ENCODE peak calls at places on chromosomes 5 and 9, in eight cellular contexts. F, U, E, V, W, O, P and D are unnamed samples.

GRCh38 chr9:123999668-124000067 is 11.9 kb upstream of the LHX2 start:
- DNase-seq in O (no peak), W (no peak), E (peak), P (peak), V (no peak), F (peak), U (no peak), D (no peak)

GRCh38 chr5:177313561-177314259 is 2.0 kb upstream of the MXD3 start:
- DNase-seq in V (no peak), P (no peak), U (no peak), E (no peak), F (no peak), O (no peak), W (no peak), D (no peak)

GRCh38 chr5:122412966-122413365 is 100.9 kb downstream of the SNCAIP start:
- DNase-seq in V (no peak), U (no peak), P (no peak), O (no peak), F (no peak), E (no peak), W (no peak), D (no peak)

GRCh38 chr5:139342423-139342723 is 719 bp downstream of the PAIP2 start:
- DNase-seq in W (no peak), P (no peak), O (no peak), E (no peak), F (no peak), U (no peak), V (no peak), D (no peak)

GRCh38 chr5:160293901-160294561 is 18.3 kb downstream of the CCNJL start:
- DNase-seq in W (no peak), U (no peak), V (no peak), O (no peak), P (no peak), F (peak), E (peak), D (no peak)

GRCh38 chr5:67478337-67478736 is 281.7 kb upstream of the CD180 start:
- DNase-seq in W (no peak), E (no peak), O (no peak), F (no peak), U (no peak), P (no peak), V (no peak), D (no peak)

GRCh38 chr5:143685416-143685815 is 126.5 kb upstream of the HMHB1 start:
- DNase-seq in F (no peak), E (no peak), O (peak), U (peak), W (peak), V (no peak), P (no peak), D (no peak)

GRCh38 chr5:23459214-23459613 is 48.2 kb upstream of the PRDM9 start:
- DNase-seq in P (no peak), F (no peak), W (no peak), O (no peak), E (no peak), V (no peak), U (no peak), D (no peak)

GRCh38 chr9:5879419-5880181 is 11.1 kb upstream of the MLANA start:
- DNase-seq in F (peak), U (peak), E (peak), V (peak), P (peak), O (no peak), W (no peak), D (peak)

GRCh38 chr5:152374711-152375275 is 30.3 kb downstream of the NMUR2 start:
- DNase-seq in V (no peak), W (no peak), O (no peak), P (no peak), E (no peak), F (no peak), U (no peak), D (no peak)

GRCh38 chr5:67957374-67957773 is 258.2 kb upstream of the PIK3R1 start:
- DNase-seq in O (no peak), P (no peak), V (no peak), W (no peak), U (no peak), E (peak), F (no peak), D (no peak)

GRCh38 chr9:136572003-136572595 is 26.3 kb upstream of the NOTCH1 start:
- DNase-seq in W (no peak), V (no peak), O (no peak), F (peak), P (no peak), U (peak), E (peak), D (peak)

GRCh38 chr5:175590471-175590881 is 67.4 kb upstream of the HRH2 start:
- DNase-seq in O (no peak), V (no peak), P (no peak), W (no peak), E (no peak), F (no peak), U (peak), D (peak)

GRCh38 chr9:133968966-133969617 is 23.0 kb downstream of the VAV2 start:
- DNase-seq in V (no peak), P (no peak), W (no peak), O (no peak), U (no peak), F (no peak), E (no peak), D (no peak)

GRCh38 chr5:66617223-66617861 is 21.1 kb downstream of the MAST4 start:
- DNase-seq in F (no peak), U (no peak), O (peak), E (no peak), W (no peak), P (no peak), V (no peak), D (no peak)

GRCh38 chr9:23123048-23123632 is 676.5 kb downstream of the DMRTA1 start:
- DNase-seq in U (peak), W (peak), V (no peak), E (peak), F (peak), O (peak), P (peak), D (peak)

GRCh38 chr5:1255081-1255561 is 29.9 kb downstream of the SLC6A18 start:
- DNase-seq in U (no peak), O (no peak), P (no peak), W (peak), V (no peak), E (no peak), F (no peak), D (no peak)

GRCh38 chr5:139925650-139926640 is 117.2 kb downstream of the NRG2 start:
- DNase-seq in W (no peak), F (no peak), V (no peak), U (no peak), P (no peak), O (no peak), E (no peak), D (no peak)

GRCh38 chr9:87816041-87816440 is 66.6 kb upstream of the SPATA31E1 start:
- DNase-seq in W (no peak), P (no peak), F (no peak), V (no peak), E (no peak), O (no peak), U (no peak), D (no peak)

GRCh38 chr5:124343451-124343867 is 403.0 kb downstream of the ZNF608 start:
- DNase-seq in F (no peak), W (no peak), O (no peak), E (no peak), P (no peak), U (peak), V (no peak), D (peak)

GRCh38 chr5:98096155-98096554 is 677.3 kb upstream of the RGMB start:
- DNase-seq in O (no peak), W (no peak), E (no peak), F (peak), U (peak), P (no peak), V (no peak), D (no peak)

GRCh38 chr9:1320667-1321195 is 270.6 kb downstream of the DMRT2 start:
- DNase-seq in V (no peak), P (no peak), F (no peak), W (no peak), O (no peak), U (no peak), E (no peak), D (no peak)

GRCh38 chr5:1418921-1419280 is 26.3 kb downstream of the SLC6A3 start:
- DNase-seq in U (no peak), V (no peak), P (no peak), O (no peak), E (no peak), F (no peak), W (no peak), D (no peak)

GRCh38 chr9:125755340-125755739 is 8.2 kb downstream of the PBX3 start:
- DNase-seq in P (peak), W (no peak), U (no peak), E (peak), F (peak), V (no peak), O (no peak), D (no peak)

GRCh38 chr5:66757219-66757833 is 161.1 kb downstream of the MAST4 start:
- DNase-seq in V (peak), P (peak), O (peak), F (peak), U (peak), E (peak), W (peak), D (peak)

GRCh38 chr5:98753507-98753906 is 20.0 kb upstream of the RGMB start:
- DNase-seq in W (no peak), F (peak), V (no peak), O (no peak), P (no peak), E (no peak), U (no peak), D (no peak)

GRCh38 chr9:107600060-107600573 is 110.5 kb upstream of the KLF4 start:
- DNase-seq in W (no peak), U (no peak), V (no peak), F (no peak), O (no peak), P (no peak), E (no peak), D (peak)

GRCh38 chr9:115674091-115674490 is 479.5 kb upstream of the PAPPA start:
- DNase-seq in F (no peak), V (no peak), P (no peak), O (no peak), W (no peak), E (no peak), U (no peak), D (no peak)

GRCh38 chr9:131562032-131562959 is 17.0 kb downstream of the PRRT1B start:
- DNase-seq in V (no peak), F (peak), O (no peak), P (no peak), U (peak), W (no peak), E (no peak), D (no peak)

GRCh38 chr5:135493406-135494180 is 41.4 kb upstream of the TIFAB start:
- DNase-seq in W (no peak), F (peak), O (no peak), U (peak), P (no peak), V (peak), E (peak), D (no peak)

GRCh38 chr5:83654427-83654994 is 66.1 kb downstream of the HAPLN1 start:
- DNase-seq in P (no peak), U (no peak), F (no peak), O (peak), W (no peak), E (no peak), V (no peak), D (no peak)

GRCh38 chr9:112784020-112784788 is 33.6 kb downstream of the SNX30 start:
- DNase-seq in W (no peak), P (peak), E (peak), O (no peak), V (no peak), F (peak), U (no peak), D (peak)

GRCh38 chr9:134226221-134226930 is 62.0 kb upstream of the RNU6ATAC start:
- DNase-seq in E (no peak), F (no peak), V (no peak), U (no peak), P (no peak), W (no peak), O (no peak), D (peak)

GRCh38 chr5:90519081-90519480 is 10.3 kb downstream of the LYSMD3 start:
- DNase-seq in P (no peak), F (no peak), V (no peak), U (peak), W (no peak), O (no peak), E (no peak), D (no peak)

GRCh38 chr9:122122903-122123632 is 30.0 kb upstream of the TTLL11 start:
- DNase-seq in F (peak), W (peak), V (peak), P (peak), O (peak), E (peak), U (peak), D (peak)

GRCh38 chr5:1724822-1725602 is 74.6 kb downstream of the MRPL36 start:
- DNase-seq in F (peak), E (peak), V (no peak), U (no peak), P (no peak), O (no peak), W (no peak), D (no peak)

GRCh38 chr5:115736690-115737005 is 79.8 kb downstream of the CDO1 start:
- DNase-seq in O (no peak), W (no peak), V (no peak), F (peak), U (no peak), E (no peak), P (no peak), D (no peak)

GRCh38 chr9:97711223-97711626 is 14.1 kb upstream of the XPA start:
- DNase-seq in W (no peak), U (no peak), F (peak), V (no peak), P (no peak), E (peak), O (no peak), D (no peak)
- H3K4me2 ChIP-seq in W (no peak), U (no peak), F (peak), V (no peak), P (no peak), E (peak), O (no peak), D (no peak)

DNA sequence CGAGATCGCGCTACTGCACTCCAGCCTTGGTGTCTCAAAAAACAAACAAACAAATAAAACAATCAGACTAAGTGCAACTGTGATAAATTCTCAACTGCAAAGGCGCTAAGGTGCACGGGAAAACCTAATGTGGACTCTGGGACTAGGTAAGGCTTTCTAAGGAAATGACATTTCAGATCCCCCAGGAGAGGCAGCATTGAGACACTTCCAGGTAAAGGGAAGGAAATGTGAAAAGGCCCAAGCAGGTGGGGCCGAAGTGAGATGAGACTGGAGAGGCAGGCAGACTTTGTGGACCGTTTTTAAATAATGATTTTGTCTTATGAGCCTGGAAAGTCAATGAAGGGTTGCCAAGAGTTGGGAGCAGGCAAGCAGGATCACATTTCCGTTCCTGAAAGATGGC is 1.9 kb upstream of the APBA1 start:
- DNase-seq in F (peak), O (no peak), P (no peak), W (no peak), E (peak), U (peak), V (peak), D (no peak)
- TF ChIP-seq CTCF in F (peak), O (peak), P (peak), W (no peak), E (peak), U (peak), V (no peak), D (peak)

GRCh38 chr5:33491941-33492340 is 51.2 kb downstream of the TARS1 start:
- DNase-seq in W (no peak), P (no peak), F (no peak), U (no peak), O (no peak), E (no peak), V (no peak), D (no peak)
- TF ChIP-seq EZH2phosphoT487 in W (no peak), P (no peak), F (no peak), U (no peak), O (no peak), E (no peak), V (no peak), D (no peak)

GRCh38 chr9:114002986-114003740 is 74.9 kb downstream of the AMBP start:
- DNase-seq in P (no peak), E (no peak), F (no peak), V (no peak), O (no peak), U (no peak), W (no peak), D (no peak)

GRCh38 chr9:114004221-114004716 is 73.8 kb downstream of the AMBP start:
- DNase-seq in V (no peak), P (no peak), U (no peak), F (no peak), O (no peak), E (no peak), W (no peak), D (no peak)

GRCh38 chr9:114002271-114002985 is 75.7 kb downstream of the AMBP start:
- DNase-seq in F (no peak), E (no peak), V (no peak), P (no peak), O (no peak), W (no peak), U (no peak), D (no peak)

GRCh38 chr9:114005371-114006154 is 72.5 kb downstream of the AMBP start:
- DNase-seq in W (no peak), E (no peak), F (no peak), U (no peak), P (no peak), V (no peak), O (no peak), D (no peak)

DNA sequence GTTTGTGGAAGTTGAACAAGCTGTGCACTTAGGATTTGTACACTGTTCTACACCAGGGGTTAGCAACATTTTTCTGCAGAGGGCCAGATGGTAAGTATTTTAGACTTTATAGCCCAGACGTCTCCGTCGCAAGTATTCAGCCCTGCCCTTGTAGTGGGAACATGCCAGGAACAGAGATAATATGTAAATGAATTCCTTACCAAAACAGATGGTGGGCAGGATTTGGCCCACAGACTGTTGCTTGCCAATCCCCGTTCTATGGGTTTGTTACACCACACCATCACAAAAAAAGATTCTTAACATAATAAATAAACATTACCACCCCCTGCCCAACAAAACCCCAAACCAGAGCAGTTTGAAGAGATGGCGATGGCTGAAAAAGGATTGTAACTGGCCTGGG is 74.3 kb downstream of the AMBP start:
- DNase-seq in E (no peak), O (no peak), W (no peak), V (no peak), P (no peak), F (no peak), U (no peak), D (no peak)
- H3K4me2 ChIP-seq in E (no peak), O (no peak), W (no peak), V (no peak), P (no peak), F (no peak), U (no peak), D (no peak)

DNA sequence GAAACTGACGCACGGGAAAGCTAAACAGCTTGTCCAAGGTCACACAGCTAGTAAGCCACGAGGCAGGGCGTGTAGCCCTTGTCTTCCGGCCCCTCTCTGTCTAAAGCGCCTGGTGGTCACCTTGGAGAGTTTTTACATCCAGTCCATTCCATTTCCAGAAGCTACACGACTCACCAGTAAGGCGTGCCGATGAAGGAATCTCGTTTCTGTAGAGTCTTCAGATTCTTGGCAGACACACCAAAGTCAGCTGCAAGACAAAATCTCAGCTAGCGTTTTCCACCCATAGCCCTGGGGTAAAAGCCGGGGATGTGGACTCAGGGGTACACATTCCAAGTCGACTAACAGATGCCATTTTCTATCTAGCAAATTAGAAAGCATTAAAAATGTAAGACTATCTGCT is 80.4 kb downstream of the STK10 start:
- DNase-seq in V (no peak), U (peak), O (no peak), W (no peak), F (no peak), E (no peak), P (no peak), D (no peak)
- TF ChIP-seq CTCF in V (no peak), U (no peak), O (no peak), W (no peak), F (no peak), E (no peak), P (no peak), D (no peak)

DNA sequence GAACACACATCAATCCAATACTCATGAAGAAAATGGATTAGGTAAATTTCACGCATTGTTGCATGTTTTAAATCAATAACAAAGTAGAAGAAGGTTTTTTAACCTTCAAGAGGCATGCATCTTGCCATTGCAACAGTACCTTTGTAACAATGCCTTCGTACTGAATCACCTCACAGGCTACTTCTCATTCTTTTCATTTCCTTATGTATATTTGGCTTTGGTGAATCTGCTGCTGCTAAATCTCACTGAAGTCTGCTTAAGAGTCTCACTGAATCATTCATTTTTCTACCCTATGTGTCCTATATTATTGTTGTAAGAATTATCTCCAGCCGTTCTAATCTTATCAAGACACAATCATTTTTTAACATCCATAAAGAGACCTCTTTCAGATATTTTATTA is 152.5 kb downstream of the CDH10 start:
- DNase-seq in E (no peak), P (no peak), U (peak), W (no peak), F (no peak), V (no peak), O (no peak), D (no peak)
- TF ChIP-seq EZH2phosphoT487 in E (no peak), P (no peak), U (no peak), W (no peak), F (no peak), V (no peak), O (no peak), D (no peak)

GRCh38 chr9:92725266-92725545 is 39.4 kb downstream of the BICD2 start:
- DNase-seq in P (no peak), E (no peak), F (no peak), U (no peak), O (no peak), V (no peak), W (no peak), D (no peak)
- H3K4me2 ChIP-seq in P (no peak), E (no peak), F (no peak), U (no peak), O (no peak), V (no peak), W (peak), D (no peak)

DNA sequence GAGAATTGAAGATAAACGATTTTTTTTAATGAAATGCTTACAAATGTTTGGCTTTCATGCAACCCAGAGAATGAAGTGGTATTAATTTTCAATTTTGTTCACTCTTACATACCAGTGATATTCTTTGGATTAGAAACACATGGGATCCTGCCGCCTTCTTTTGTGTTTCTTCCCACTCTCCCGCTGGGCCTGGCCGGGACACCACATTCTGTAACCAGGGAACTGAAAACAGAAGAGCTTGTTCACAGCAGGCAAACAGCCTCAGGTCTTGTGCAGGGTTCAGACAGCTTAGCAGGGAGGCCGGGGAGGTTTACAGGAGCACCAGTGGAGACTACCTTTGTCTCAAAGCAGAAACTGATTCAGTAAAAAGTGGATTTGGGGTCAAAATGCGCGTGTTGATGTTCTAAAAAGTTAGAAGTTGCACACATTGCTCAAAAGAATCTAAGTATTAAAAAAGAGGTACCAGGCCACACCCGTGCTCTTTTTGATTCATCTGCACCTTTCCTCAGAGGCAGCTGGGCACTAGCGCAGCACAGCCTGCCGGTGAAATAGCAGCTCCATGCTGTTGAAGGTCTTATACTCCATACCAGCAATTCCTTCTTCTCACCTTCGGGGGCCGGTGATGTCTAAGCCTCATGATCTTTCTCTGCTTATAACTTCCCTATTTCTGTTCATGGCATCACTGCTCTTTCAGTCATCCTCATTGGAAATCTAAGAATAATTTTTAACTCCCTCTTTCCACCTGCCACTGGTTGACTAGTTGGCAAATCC is 67.1 kb downstream of the GRAMD2B start:
- DNase-seq in E (peak), W (peak), V (no peak), F (peak), O (no peak), U (no peak), P (no peak), D (no peak)
- TF ChIP-seq CTCF in E (peak), W (peak), V (peak), F (no peak), O (no peak), U (no peak), P (no peak), D (peak)